ENCODE peak calls at places on chromosome 7, in four cellular contexts. One of them, this sample, is unnamed.

GRCh38 chr7:85381212-85381611 is 194.4 kb upstream of the SEMA3D start:
- DNase-seq in activated CD8-positive, alpha-beta T cell treated with anti-CD3 and anti-CD28 coated beads for 36 hours: no peak
- DNase-seq in CD8-positive, alpha-beta T cell: no peak
- DNase-seq in sigmoid colon: no peak
- DNase-seq in this sample: no peak

GRCh38 chr7:45681596-45682357 is 107.6 kb downstream of the ADCY1 start:
- DNase-seq in sigmoid colon: no peak
- DNase-seq in activated CD8-positive, alpha-beta T cell treated with anti-CD3 and anti-CD28 coated beads for 36 hours: no peak
- DNase-seq in CD8-positive, alpha-beta T cell: peak
- DNase-seq in this sample: no peak

GRCh38 chr7:142569851-142570250 is 179.4 kb upstream of the PRSS1 start:
- DNase-seq in sigmoid colon: no peak
- DNase-seq in activated CD8-positive, alpha-beta T cell treated with anti-CD3 and anti-CD28 coated beads for 36 hours: no peak
- DNase-seq in CD8-positive, alpha-beta T cell: no peak
- DNase-seq in this sample: no peak

GRCh38 chr7:5452470-5452899 is 28.9 kb upstream of the TNRC18 start:
- DNase-seq in activated CD8-positive, alpha-beta T cell treated with anti-CD3 and anti-CD28 coated beads for 36 hours: no peak
- DNase-seq in sigmoid colon: no peak
- DNase-seq in CD8-positive, alpha-beta T cell: no peak
- DNase-seq in this sample: no peak

GRCh38 chr7:3243256-3243655 is 57.8 kb upstream of the SDK1 start:
- DNase-seq in sigmoid colon: no peak
- DNase-seq in activated CD8-positive, alpha-beta T cell treated with anti-CD3 and anti-CD28 coated beads for 36 hours: no peak
- DNase-seq in CD8-positive, alpha-beta T cell: no peak
- DNase-seq in this sample: no peak

GRCh38 chr7:44769381-44770209 is 20.9 kb downstream of the ZMIZ2 start:
- DNase-seq in activated CD8-positive, alpha-beta T cell treated with anti-CD3 and anti-CD28 coated beads for 36 hours: peak
- DNase-seq in CD8-positive, alpha-beta T cell: no peak
- DNase-seq in sigmoid colon: no peak
- DNase-seq in this sample: peak

GRCh38 chr7:41339913-41340676 is 362.8 kb downstream of the INHBA start:
- DNase-seq in CD8-positive, alpha-beta T cell: no peak
- DNase-seq in sigmoid colon: no peak
- DNase-seq in activated CD8-positive, alpha-beta T cell treated with anti-CD3 and anti-CD28 coated beads for 36 hours: no peak
- DNase-seq in this sample: no peak

GRCh38 chr7:149494738-149495368 is 2.8 kb downstream of the ZNF746 start:
- DNase-seq in activated CD8-positive, alpha-beta T cell treated with anti-CD3 and anti-CD28 coated beads for 36 hours: no peak
- DNase-seq in sigmoid colon: no peak
- DNase-seq in CD8-positive, alpha-beta T cell: no peak
- DNase-seq in this sample: no peak

GRCh38 chr7:85567983-85568382 is 381.1 kb upstream of the SEMA3D start:
- DNase-seq in CD8-positive, alpha-beta T cell: no peak
- DNase-seq in activated CD8-positive, alpha-beta T cell treated with anti-CD3 and anti-CD28 coated beads for 36 hours: no peak
- DNase-seq in sigmoid colon: no peak
- DNase-seq in this sample: no peak

GRCh38 chr7:38215115-38215514 is 37.1 kb downstream of the STARD3NL start:
- DNase-seq in activated CD8-positive, alpha-beta T cell treated with anti-CD3 and anti-CD28 coated beads for 36 hours: no peak
- DNase-seq in CD8-positive, alpha-beta T cell: no peak
- DNase-seq in sigmoid colon: no peak
- DNase-seq in this sample: no peak

GRCh38 chr7:155807013-155807804 is 5.1 kb downstream of the SHH start:
- DNase-seq in sigmoid colon: no peak
- DNase-seq in activated CD8-positive, alpha-beta T cell treated with anti-CD3 and anti-CD28 coated beads for 36 hours: no peak
- DNase-seq in CD8-positive, alpha-beta T cell: no peak
- DNase-seq in this sample: no peak

GRCh38 chr7:39745320-39745719 is 121.9 kb downstream of the RALA start:
- DNase-seq in sigmoid colon: no peak
- DNase-seq in activated CD8-positive, alpha-beta T cell treated with anti-CD3 and anti-CD28 coated beads for 36 hours: no peak
- DNase-seq in CD8-positive, alpha-beta T cell: no peak
- DNase-seq in this sample: no peak

GRCh38 chr7:158368449-158368848 is 219.2 kb downstream of the PTPRN2 start:
- DNase-seq in activated CD8-positive, alpha-beta T cell treated with anti-CD3 and anti-CD28 coated beads for 36 hours: no peak
- DNase-seq in CD8-positive, alpha-beta T cell: no peak
- DNase-seq in sigmoid colon: peak
- DNase-seq in this sample: no peak

GRCh38 chr7:47506716-47507354 is 75.1 kb downstream of the TNS3 start:
- DNase-seq in sigmoid colon: no peak
- DNase-seq in CD8-positive, alpha-beta T cell: no peak
- DNase-seq in activated CD8-positive, alpha-beta T cell treated with anti-CD3 and anti-CD28 coated beads for 36 hours: no peak
- DNase-seq in this sample: no peak

GRCh38 chr7:130363156-130363847 is 17.0 kb upstream of the CPA1 start:
- DNase-seq in activated CD8-positive, alpha-beta T cell treated with anti-CD3 and anti-CD28 coated beads for 36 hours: peak
- DNase-seq in CD8-positive, alpha-beta T cell: no peak
- DNase-seq in sigmoid colon: peak
- DNase-seq in this sample: no peak

GRCh38 chr7:157597562-157597961 is 260.8 kb downstream of the DNAJB6 start:
- DNase-seq in sigmoid colon: no peak
- DNase-seq in CD8-positive, alpha-beta T cell: no peak
- DNase-seq in activated CD8-positive, alpha-beta T cell treated with anti-CD3 and anti-CD28 coated beads for 36 hours: no peak
- DNase-seq in this sample: no peak

GRCh38 chr7:30921951-30922401 is 10.3 kb downstream of the AQP1 start:
- DNase-seq in CD8-positive, alpha-beta T cell: no peak
- DNase-seq in sigmoid colon: peak
- DNase-seq in activated CD8-positive, alpha-beta T cell treated with anti-CD3 and anti-CD28 coated beads for 36 hours: no peak
- DNase-seq in this sample: no peak

GRCh38 chr7:101169838-101170531 is 4.6 kb upstream of the VGF start:
- DNase-seq in sigmoid colon: no peak
- DNase-seq in CD8-positive, alpha-beta T cell: peak
- DNase-seq in activated CD8-positive, alpha-beta T cell treated with anti-CD3 and anti-CD28 coated beads for 36 hours: peak
- DNase-seq in this sample: peak

GRCh38 chr7:107660381-107661080 is at the start of gene SLC26A4:
- DNase-seq in activated CD8-positive, alpha-beta T cell treated with anti-CD3 and anti-CD28 coated beads for 36 hours: peak
- DNase-seq in CD8-positive, alpha-beta T cell: no peak
- DNase-seq in sigmoid colon: no peak
- DNase-seq in this sample: peak

GRCh38 chr7:103343758-103344452 is 662 bp downstream of the DNAJC2 start:
- DNase-seq in CD8-positive, alpha-beta T cell: no peak
- DNase-seq in sigmoid colon: peak
- DNase-seq in activated CD8-positive, alpha-beta T cell treated with anti-CD3 and anti-CD28 coated beads for 36 hours: peak
- DNase-seq in this sample: peak

GRCh38 chr7:55639640-55640039 is 67.3 kb upstream of the VOPP1 start:
- DNase-seq in CD8-positive, alpha-beta T cell: no peak
- DNase-seq in sigmoid colon: no peak
- DNase-seq in activated CD8-positive, alpha-beta T cell treated with anti-CD3 and anti-CD28 coated beads for 36 hours: no peak
- DNase-seq in this sample: no peak

GRCh38 chr7:134355004-134355525 is 38.3 kb upstream of the SLC35B4 start:
- DNase-seq in sigmoid colon: no peak
- DNase-seq in activated CD8-positive, alpha-beta T cell treated with anti-CD3 and anti-CD28 coated beads for 36 hours: no peak
- DNase-seq in CD8-positive, alpha-beta T cell: no peak
- DNase-seq in this sample: no peak

GRCh38 chr7:11478873-11479272 is 353.1 kb downstream of the THSD7A start:
- DNase-seq in activated CD8-positive, alpha-beta T cell treated with anti-CD3 and anti-CD28 coated beads for 36 hours: no peak
- DNase-seq in CD8-positive, alpha-beta T cell: no peak
- DNase-seq in sigmoid colon: no peak
- DNase-seq in this sample: no peak

GRCh38 chr7:11533229-11533820 is 298.7 kb downstream of the THSD7A start:
- DNase-seq in activated CD8-positive, alpha-beta T cell treated with anti-CD3 and anti-CD28 coated beads for 36 hours: no peak
- DNase-seq in sigmoid colon: no peak
- DNase-seq in CD8-positive, alpha-beta T cell: no peak
- DNase-seq in this sample: no peak

GRCh38 chr7:55252386-55252785 is 112.8 kb upstream of the LANCL2 start:
- DNase-seq in sigmoid colon: no peak
- DNase-seq in activated CD8-positive, alpha-beta T cell treated with anti-CD3 and anti-CD28 coated beads for 36 hours: no peak
- DNase-seq in CD8-positive, alpha-beta T cell: no peak
- DNase-seq in this sample: no peak

GRCh38 chr7:145276118-145276517 is 440.3 kb upstream of the TPK1 start:
- DNase-seq in CD8-positive, alpha-beta T cell: no peak
- DNase-seq in sigmoid colon: no peak
- DNase-seq in activated CD8-positive, alpha-beta T cell treated with anti-CD3 and anti-CD28 coated beads for 36 hours: no peak
- DNase-seq in this sample: no peak

GRCh38 chr7:122885583-122886356 is 490 bp downstream of the CADPS2 start:
- DNase-seq in activated CD8-positive, alpha-beta T cell treated with anti-CD3 and anti-CD28 coated beads for 36 hours: no peak
- DNase-seq in CD8-positive, alpha-beta T cell: no peak
- DNase-seq in sigmoid colon: peak
- DNase-seq in this sample: peak

GRCh38 chr7:79272938-79273337 is 180.5 kb downstream of the MAGI2 start:
- DNase-seq in activated CD8-positive, alpha-beta T cell treated with anti-CD3 and anti-CD28 coated beads for 36 hours: no peak
- DNase-seq in sigmoid colon: no peak
- DNase-seq in CD8-positive, alpha-beta T cell: no peak
- DNase-seq in this sample: no peak

GRCh38 chr7:36726806-36727503 is 2.7 kb upstream of the AOAH start:
- DNase-seq in activated CD8-positive, alpha-beta T cell treated with anti-CD3 and anti-CD28 coated beads for 36 hours: peak
- DNase-seq in sigmoid colon: no peak
- DNase-seq in CD8-positive, alpha-beta T cell: no peak
- DNase-seq in this sample: no peak

GRCh38 chr7:77866791-77867190 is 68.2 kb downstream of the PHTF2 start:
- DNase-seq in CD8-positive, alpha-beta T cell: no peak
- DNase-seq in sigmoid colon: no peak
- DNase-seq in activated CD8-positive, alpha-beta T cell treated with anti-CD3 and anti-CD28 coated beads for 36 hours: no peak
- DNase-seq in this sample: no peak

GRCh38 chr7:12157517-12157916 is 53.6 kb upstream of the TMEM106B start:
- DNase-seq in activated CD8-positive, alpha-beta T cell treated with anti-CD3 and anti-CD28 coated beads for 36 hours: no peak
- DNase-seq in sigmoid colon: no peak
- DNase-seq in CD8-positive, alpha-beta T cell: no peak
- DNase-seq in this sample: no peak

GRCh38 chr7:98240961-98241673 is 10.9 kb downstream of the TECPR1 start:
- DNase-seq in CD8-positive, alpha-beta T cell: no peak
- DNase-seq in sigmoid colon: no peak
- DNase-seq in activated CD8-positive, alpha-beta T cell treated with anti-CD3 and anti-CD28 coated beads for 36 hours: peak
- DNase-seq in this sample: peak
- TF ChIP-seq CTCF in CD8-positive, alpha-beta T cell: no peak
- TF ChIP-seq CTCF in sigmoid colon: peak
- TF ChIP-seq CTCF in activated CD8-positive, alpha-beta T cell treated with anti-CD3 and anti-CD28 coated beads for 36 hours: peak
- TF ChIP-seq CTCF in this sample: peak

DNA sequence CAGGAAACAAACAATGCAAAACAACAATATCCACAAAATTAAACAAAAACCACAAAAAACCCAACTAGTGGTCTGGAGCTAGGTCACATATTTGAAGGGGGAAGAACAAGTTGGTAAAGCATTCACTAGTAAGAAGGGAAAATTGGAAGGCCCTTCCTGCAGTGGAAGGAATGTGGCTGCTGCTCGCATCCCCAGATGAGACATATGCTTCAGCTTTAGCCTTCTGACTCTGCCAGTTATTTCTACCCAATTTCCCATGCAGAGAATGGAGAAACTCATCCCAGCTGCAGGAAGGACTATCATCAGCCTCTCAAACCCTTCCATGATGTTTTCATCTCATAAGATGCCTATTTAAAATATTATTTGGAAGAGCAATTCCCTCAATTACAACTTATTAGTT is 176.6 kb downstream of the BMPER start:
- DNase-seq in activated CD8-positive, alpha-beta T cell treated with anti-CD3 and anti-CD28 coated beads for 36 hours: no peak
- DNase-seq in CD8-positive, alpha-beta T cell: no peak
- DNase-seq in sigmoid colon: no peak
- DNase-seq in this sample: no peak
- TF ChIP-seq CTCF in activated CD8-positive, alpha-beta T cell treated with anti-CD3 and anti-CD28 coated beads for 36 hours: no peak
- TF ChIP-seq CTCF in CD8-positive, alpha-beta T cell: no peak
- TF ChIP-seq CTCF in sigmoid colon: no peak
- TF ChIP-seq CTCF in this sample: no peak

GRCh38 chr7:105336009-105336408 is 52.7 kb downstream of the SRPK2 start:
- DNase-seq in sigmoid colon: no peak
- DNase-seq in CD8-positive, alpha-beta T cell: no peak
- DNase-seq in activated CD8-positive, alpha-beta T cell treated with anti-CD3 and anti-CD28 coated beads for 36 hours: no peak
- DNase-seq in this sample: no peak
- TF ChIP-seq CTCF in sigmoid colon: no peak
- TF ChIP-seq CTCF in CD8-positive, alpha-beta T cell: peak
- TF ChIP-seq CTCF in activated CD8-positive, alpha-beta T cell treated with anti-CD3 and anti-CD28 coated beads for 36 hours: peak
- TF ChIP-seq CTCF in this sample: no peak

GRCh38 chr7:99490878-99491277 is 9.2 kb downstream of the ZNF394 start:
- DNase-seq in activated CD8-positive, alpha-beta T cell treated with anti-CD3 and anti-CD28 coated beads for 36 hours: no peak
- DNase-seq in sigmoid colon: no peak
- DNase-seq in CD8-positive, alpha-beta T cell: no peak
- DNase-seq in this sample: no peak
- TF ChIP-seq CTCF in activated CD8-positive, alpha-beta T cell treated with anti-CD3 and anti-CD28 coated beads for 36 hours: no peak
- TF ChIP-seq CTCF in sigmoid colon: no peak
- TF ChIP-seq CTCF in CD8-positive, alpha-beta T cell: no peak
- TF ChIP-seq CTCF in this sample: no peak

GRCh38 chr7:111753968-111754367 is 191.7 kb upstream of the IMMP2L start:
- DNase-seq in sigmoid colon: no peak
- DNase-seq in CD8-positive, alpha-beta T cell: no peak
- DNase-seq in activated CD8-positive, alpha-beta T cell treated with anti-CD3 and anti-CD28 coated beads for 36 hours: no peak
- DNase-seq in this sample: no peak
- TF ChIP-seq CTCF in sigmoid colon: no peak
- TF ChIP-seq CTCF in CD8-positive, alpha-beta T cell: no peak
- TF ChIP-seq CTCF in activated CD8-positive, alpha-beta T cell treated with anti-CD3 and anti-CD28 coated beads for 36 hours: no peak
- TF ChIP-seq CTCF in this sample: no peak

DNA sequence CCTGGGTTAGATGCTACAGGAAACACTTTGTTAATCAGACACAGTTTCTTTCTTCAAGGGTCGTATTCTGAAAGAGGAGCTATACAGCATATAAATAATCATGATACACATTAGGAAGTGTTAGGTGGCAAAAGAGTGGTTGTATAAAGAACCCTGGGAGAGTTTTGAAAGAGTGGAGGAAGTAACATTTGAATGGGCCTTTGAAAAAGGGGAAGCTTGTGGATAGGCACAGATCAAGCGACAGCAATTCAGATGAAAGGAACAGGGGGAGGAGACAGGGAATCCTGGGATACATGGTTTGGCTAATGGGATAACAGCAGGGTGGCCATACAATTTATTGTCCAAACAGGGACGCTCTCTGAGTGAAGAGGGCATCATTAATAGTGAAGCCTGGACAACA is 76.1 kb downstream of the ICA1 start:
- DNase-seq in activated CD8-positive, alpha-beta T cell treated with anti-CD3 and anti-CD28 coated beads for 36 hours: no peak
- DNase-seq in sigmoid colon: no peak
- DNase-seq in CD8-positive, alpha-beta T cell: no peak
- DNase-seq in this sample: no peak
- TF ChIP-seq CTCF in activated CD8-positive, alpha-beta T cell treated with anti-CD3 and anti-CD28 coated beads for 36 hours: no peak
- TF ChIP-seq CTCF in sigmoid colon: no peak
- TF ChIP-seq CTCF in CD8-positive, alpha-beta T cell: no peak
- TF ChIP-seq CTCF in this sample: no peak

GRCh38 chr7:65820287-65820950 is 52.5 kb upstream of the VKORC1L1 start:
- DNase-seq in activated CD8-positive, alpha-beta T cell treated with anti-CD3 and anti-CD28 coated beads for 36 hours: peak
- DNase-seq in CD8-positive, alpha-beta T cell: no peak
- DNase-seq in sigmoid colon: no peak
- DNase-seq in this sample: no peak
- TF ChIP-seq CTCF in activated CD8-positive, alpha-beta T cell treated with anti-CD3 and anti-CD28 coated beads for 36 hours: no peak
- TF ChIP-seq CTCF in CD8-positive, alpha-beta T cell: no peak
- TF ChIP-seq CTCF in sigmoid colon: no peak
- TF ChIP-seq CTCF in this sample: no peak

GRCh38 chr7:18378989-18379605 is 116.5 kb upstream of the HDAC9 start:
- DNase-seq in CD8-positive, alpha-beta T cell: no peak
- DNase-seq in sigmoid colon: no peak
- DNase-seq in activated CD8-positive, alpha-beta T cell treated with anti-CD3 and anti-CD28 coated beads for 36 hours: no peak
- DNase-seq in this sample: no peak
- TF ChIP-seq CTCF in CD8-positive, alpha-beta T cell: no peak
- TF ChIP-seq CTCF in sigmoid colon: no peak
- TF ChIP-seq CTCF in activated CD8-positive, alpha-beta T cell treated with anti-CD3 and anti-CD28 coated beads for 36 hours: no peak
- TF ChIP-seq CTCF in this sample: no peak

DNA sequence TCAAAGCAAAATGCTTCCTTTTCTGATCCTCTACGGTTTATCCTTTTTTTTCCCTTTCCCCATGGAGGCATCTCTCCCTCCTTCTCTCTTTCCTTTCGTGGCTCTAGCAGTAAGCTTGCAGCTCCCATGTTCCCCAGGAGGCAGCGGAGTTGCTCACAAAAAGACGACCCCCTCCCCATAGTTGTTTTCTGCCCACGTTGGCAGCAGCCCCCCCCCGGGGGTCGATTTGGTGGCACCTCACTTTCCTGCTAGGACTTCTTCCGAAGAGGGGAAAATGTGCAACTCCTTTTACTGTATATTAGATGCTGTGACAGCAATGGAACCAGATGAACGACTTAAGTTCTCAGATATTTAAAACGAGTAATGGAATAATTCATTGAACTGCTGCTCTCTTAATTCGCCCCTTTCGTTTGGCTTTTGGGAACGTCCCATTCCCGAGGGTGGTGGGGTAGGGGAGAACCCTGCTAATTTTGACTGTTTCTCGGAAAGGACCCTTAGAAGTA is 832 bp downstream of the CAPZA2 start:
- DNase-seq in CD8-positive, alpha-beta T cell: no peak
- DNase-seq in sigmoid colon: no peak
- DNase-seq in activated CD8-positive, alpha-beta T cell treated with anti-CD3 and anti-CD28 coated beads for 36 hours: peak
- DNase-seq in this sample: peak
- TF ChIP-seq CTCF in CD8-positive, alpha-beta T cell: no peak
- TF ChIP-seq CTCF in sigmoid colon: no peak
- TF ChIP-seq CTCF in activated CD8-positive, alpha-beta T cell treated with anti-CD3 and anti-CD28 coated beads for 36 hours: no peak
- TF ChIP-seq CTCF in this sample: no peak